ENCODE peak calls at places on chromosomes 7 and 10, in ten cellular contexts. One of them, this sample, is unnamed.

GRCh38 chr7:100892364-100893317 is 3.0 kb downstream of the ACHE start:
- DNase-seq in DMS153: no peak
- DNase-seq in Calu3: no peak
- DNase-seq in MG63: no peak
- DNase-seq in EL: no peak
- DNase-seq in ascending aorta: no peak
- DNase-seq in NCI-H2107: no peak
- DNase-seq in stimulated activated CD8-positive, alpha-beta memory T cell treated with anti-CD3 and anti-CD28 coated beads, Interleukin-2, amount 100 ng/mL, for 1 hour: no peak
- DNase-seq in Panc1: no peak
- DNase-seq in HAP-1: no peak
- DNase-seq in this sample: no peak

GRCh38 chr10:124996127-124996853 is 54.4 kb downstream of the ZRANB1 start:
- DNase-seq in DMS153: no peak
- DNase-seq in Calu3: no peak
- DNase-seq in MG63: no peak
- DNase-seq in EL: no peak
- DNase-seq in ascending aorta: no peak
- DNase-seq in NCI-H2107: no peak
- DNase-seq in stimulated activated CD8-positive, alpha-beta memory T cell treated with anti-CD3 and anti-CD28 coated beads, Interleukin-2, amount 100 ng/mL, for 1 hour: no peak
- DNase-seq in Panc1: no peak
- DNase-seq in HAP-1: no peak
- DNase-seq in this sample: no peak

GRCh38 chr10:45376364-45376801 is 2.4 kb downstream of the ALOX5 start:
- DNase-seq in DMS153: no peak
- DNase-seq in Calu3: peak
- DNase-seq in MG63: no peak
- DNase-seq in EL: no peak
- DNase-seq in ascending aorta: no peak
- DNase-seq in NCI-H2107: no peak
- DNase-seq in stimulated activated CD8-positive, alpha-beta memory T cell treated with anti-CD3 and anti-CD28 coated beads, Interleukin-2, amount 100 ng/mL, for 1 hour: no peak
- DNase-seq in Panc1: no peak
- DNase-seq in HAP-1: no peak
- DNase-seq in this sample: peak

GRCh38 chr10:5971886-5972285 is 5.5 kb downstream of the IL15RA start:
- DNase-seq in DMS153: no peak
- DNase-seq in Calu3: no peak
- DNase-seq in MG63: no peak
- DNase-seq in EL: no peak
- DNase-seq in ascending aorta: no peak
- DNase-seq in NCI-H2107: no peak
- DNase-seq in stimulated activated CD8-positive, alpha-beta memory T cell treated with anti-CD3 and anti-CD28 coated beads, Interleukin-2, amount 100 ng/mL, for 1 hour: no peak
- DNase-seq in Panc1: no peak
- DNase-seq in HAP-1: no peak
- DNase-seq in this sample: peak

GRCh38 chr10:119199231-119199992 is 8.0 kb upstream of the GRK5 start:
- DNase-seq in DMS153: peak
- DNase-seq in Calu3: peak
- DNase-seq in MG63: peak
- DNase-seq in EL: peak
- DNase-seq in ascending aorta: no peak
- DNase-seq in NCI-H2107: no peak
- DNase-seq in stimulated activated CD8-positive, alpha-beta memory T cell treated with anti-CD3 and anti-CD28 coated beads, Interleukin-2, amount 100 ng/mL, for 1 hour: no peak
- DNase-seq in Panc1: peak
- DNase-seq in HAP-1: peak
- DNase-seq in this sample: peak

GRCh38 chr7:103446046-103446520 is at the start of gene SLC26A5:
- DNase-seq in DMS153: peak
- DNase-seq in Calu3: peak
- DNase-seq in MG63: peak
- DNase-seq in EL: no peak
- DNase-seq in ascending aorta: no peak
- DNase-seq in NCI-H2107: peak
- DNase-seq in stimulated activated CD8-positive, alpha-beta memory T cell treated with anti-CD3 and anti-CD28 coated beads, Interleukin-2, amount 100 ng/mL, for 1 hour: no peak
- DNase-seq in Panc1: no peak
- DNase-seq in HAP-1: peak
- DNase-seq in this sample: no peak

GRCh38 chr10:119177708-119178370 is 773 bp downstream of the PRDX3 start:
- DNase-seq in DMS153: no peak
- DNase-seq in Calu3: no peak
- DNase-seq in MG63: no peak
- DNase-seq in EL: no peak
- DNase-seq in ascending aorta: no peak
- DNase-seq in NCI-H2107: no peak
- DNase-seq in stimulated activated CD8-positive, alpha-beta memory T cell treated with anti-CD3 and anti-CD28 coated beads, Interleukin-2, amount 100 ng/mL, for 1 hour: no peak
- DNase-seq in Panc1: no peak
- DNase-seq in HAP-1: no peak
- DNase-seq in this sample: no peak

GRCh38 chr7:29202651-29203069 is 8.1 kb downstream of the CHN2 start:
- DNase-seq in DMS153: no peak
- DNase-seq in Calu3: no peak
- DNase-seq in MG63: no peak
- DNase-seq in EL: no peak
- DNase-seq in ascending aorta: no peak
- DNase-seq in NCI-H2107: no peak
- DNase-seq in stimulated activated CD8-positive, alpha-beta memory T cell treated with anti-CD3 and anti-CD28 coated beads, Interleukin-2, amount 100 ng/mL, for 1 hour: no peak
- DNase-seq in Panc1: no peak
- DNase-seq in HAP-1: no peak
- DNase-seq in this sample: no peak

GRCh38 chr10:3512263-3512662 is 272.7 kb downstream of the KLF6 start:
- DNase-seq in DMS153: no peak
- DNase-seq in Calu3: no peak
- DNase-seq in MG63: no peak
- DNase-seq in EL: no peak
- DNase-seq in ascending aorta: no peak
- DNase-seq in NCI-H2107: no peak
- DNase-seq in stimulated activated CD8-positive, alpha-beta memory T cell treated with anti-CD3 and anti-CD28 coated beads, Interleukin-2, amount 100 ng/mL, for 1 hour: no peak
- DNase-seq in Panc1: no peak
- DNase-seq in HAP-1: no peak
- DNase-seq in this sample: no peak

GRCh38 chr7:75621124-75621523 is 117.6 kb downstream of the HIP1 start:
- DNase-seq in DMS153: no peak
- DNase-seq in Calu3: no peak
- DNase-seq in MG63: no peak
- DNase-seq in EL: no peak
- DNase-seq in ascending aorta: no peak
- DNase-seq in NCI-H2107: no peak
- DNase-seq in stimulated activated CD8-positive, alpha-beta memory T cell treated with anti-CD3 and anti-CD28 coated beads, Interleukin-2, amount 100 ng/mL, for 1 hour: no peak
- DNase-seq in Panc1: no peak
- DNase-seq in HAP-1: no peak
- DNase-seq in this sample: no peak